ENCODE peak calls at places on chromosome 12, in eight cellular contexts. K, R, P, X, W, E, S and Z are unnamed samples.

GRCh38 chr12:121632069-121632970 is 6.0 kb downstream of the ORAI1 start:
- DNase-seq in K (no peak), W (no peak), X (no peak), S (no peak), R (no peak), P (no peak), E (no peak), Z (no peak)

GRCh38 chr12:65084579-65084978 is 36.5 kb downstream of the WIF1 start:
- DNase-seq in S (no peak), X (no peak), W (no peak), P (no peak), E (no peak), R (no peak), K (no peak), Z (no peak)

GRCh38 chr12:89481218-89481914 is 43.2 kb downstream of the GALNT4 start:
- DNase-seq in R (no peak), W (no peak), K (no peak), S (no peak), X (no peak), E (peak), P (no peak), Z (no peak)

GRCh38 chr12:89138048-89138852 is 214.1 kb downstream of the DUSP6 start:
- DNase-seq in P (no peak), S (no peak), X (no peak), R (peak), K (no peak), W (no peak), E (no peak), Z (no peak)

GRCh38 chr12:77571768-77572167 is 258.9 kb upstream of the NAV3 start:
- DNase-seq in K (no peak), R (no peak), S (no peak), E (no peak), P (no peak), W (no peak), X (no peak), Z (no peak)

GRCh38 chr12:57085999-57086950 is 2.6 kb upstream of the NAB2 start:
- DNase-seq in P (no peak), W (peak), K (no peak), R (peak), X (no peak), E (peak), S (peak), Z (no peak)

GRCh38 chr12:32025906-32026305 is 66.7 kb downstream of the RESF1 start:
- DNase-seq in K (peak), R (no peak), S (no peak), X (no peak), P (no peak), E (no peak), W (peak), Z (peak)

GRCh38 chr12:114668905-114669304 is 15.1 kb downstream of the TBX3 start:
- DNase-seq in X (no peak), K (no peak), P (no peak), S (no peak), R (peak), E (no peak), W (no peak), Z (no peak)

GRCh38 chr12:96436366-96437295 is 36.4 kb upstream of the CDK17 start:
- DNase-seq in W (no peak), X (no peak), E (no peak), P (no peak), S (no peak), R (no peak), K (no peak), Z (no peak)

GRCh38 chr12:121300083-121300819 is 3.7 kb upstream of the CAMKK2 start:
- DNase-seq in K (no peak), W (no peak), R (no peak), E (no peak), S (no peak), X (no peak), P (no peak), Z (no peak)

GRCh38 chr12:105882404-105882803 is 256.4 kb downstream of the NUAK1 start:
- DNase-seq in R (peak), P (no peak), K (no peak), W (no peak), X (no peak), E (no peak), S (no peak), Z (no peak)

GRCh38 chr12:95470300-95470699 is 3.7 kb upstream of the METAP2 start:
- DNase-seq in W (no peak), R (no peak), K (no peak), P (no peak), S (no peak), E (no peak), X (no peak), Z (no peak)

GRCh38 chr12:52278931-52279682 is 4.7 kb downstream of the KRT86 start:
- DNase-seq in W (peak), P (peak), R (peak), X (peak), K (peak), E (peak), S (peak), Z (peak)

GRCh38 chr12:80356092-80356491 is 87.9 kb upstream of the PTPRQ start:
- DNase-seq in E (no peak), P (no peak), W (no peak), S (no peak), R (no peak), X (no peak), K (no peak), Z (no peak)

GRCh38 chr12:87812030-87812429 is 217.2 kb downstream of the C12orf50 start:
- DNase-seq in X (no peak), R (no peak), K (no peak), P (no peak), W (no peak), E (no peak), S (no peak), Z (no peak)

GRCh38 chr12:115108129-115109100 is 424.4 kb upstream of the TBX3 start:
- DNase-seq in E (no peak), K (no peak), W (no peak), R (no peak), S (no peak), P (no peak), X (no peak), Z (no peak)

GRCh38 chr12:60847281-60847680 is 1251.5 kb downstream of the SLC16A7 start:
- DNase-seq in S (no peak), K (no peak), X (no peak), W (no peak), P (no peak), E (no peak), R (no peak), Z (no peak)

GRCh38 chr12:25051583-25052190 is 102.8 kb upstream of the BCAT1 start:
- DNase-seq in P (no peak), X (peak), K (peak), W (peak), R (no peak), E (no peak), S (no peak), Z (peak)

GRCh38 chr12:43338848-43339526 is 213.0 kb downstream of the ADAMTS20 start:
- DNase-seq in W (no peak), P (peak), S (no peak), K (no peak), E (no peak), X (no peak), R (peak), Z (no peak)

GRCh38 chr12:76568130-76568529 is 8.6 kb upstream of the OSBPL8 start:
- DNase-seq in R (no peak), P (no peak), S (no peak), X (no peak), K (no peak), W (no peak), E (no peak), Z (no peak)

GRCh38 chr12:52826611-52827498 is 7.3 kb downstream of the KRT79 start:
- DNase-seq in P (peak), R (peak), S (no peak), W (no peak), E (no peak), X (no peak), K (no peak), Z (no peak)

GRCh38 chr12:42298887-42299286 is 27.0 kb downstream of the ZCRB1 start:
- DNase-seq in W (no peak), R (no peak), E (no peak), S (no peak), X (no peak), K (no peak), P (no peak), Z (no peak)